ENCODE peak calls at places on chromosome 6, in four cellular contexts. F is H1, A is HepG2, K is GM12878. Z is an unnamed sample.
A peak's percentile ranks its signal among the peaks of the same experiment; 100 is the strongest.

GRCh38 chr6:160940197-160940596 is 51.4 kb upstream of the MAP3K4 start:
- DNase-seq in F (no peak), A (no peak), K (no peak), Z (no peak)

GRCh38 chr6:146543940-146544661 is 468 bp downstream of the RAB32 start:
- DNase-seq in F (peak; percentile 65), A (peak; percentile 74), K (no peak), Z (no peak)

GRCh38 chr6:162973975-162974374 is 246.2 kb downstream of the PACRG start:
- DNase-seq in F (no peak), A (no peak), K (no peak), Z (no peak)

GRCh38 chr6:111583986-111584385 is 21.7 kb downstream of the TRAF3IP2 start:
- DNase-seq in F (no peak), A (no peak), K (no peak), Z (no peak)

GRCh38 chr6:37630281-37630799 is 67.3 kb downstream of the MDGA1 start:
- DNase-seq in F (no peak), A (peak; percentile 13), K (no peak), Z (no peak)

GRCh38 chr6:82951389-82951788 is 114.3 kb downstream of the UBE3D start:
- DNase-seq in F (no peak), A (no peak), K (no peak), Z (no peak)

GRCh38 chr6:37731888-37732287 is 34.2 kb upstream of the MDGA1 start:
- DNase-seq in F (no peak), A (no peak), K (peak; percentile 39), Z (no peak)

GRCh38 chr6:119326291-119327005 is 23.1 kb downstream of the MAN1A1 start:
- DNase-seq in F (no peak), A (no peak), K (no peak), Z (no peak)

GRCh38 chr6:148611213-148611612 is 135.6 kb upstream of the UST start:
- DNase-seq in F (no peak), A (no peak), K (no peak), Z (no peak)

GRCh38 chr6:12523726-12524125 is 192.8 kb upstream of the PHACTR1 start:
- DNase-seq in F (no peak), A (no peak), K (no peak), Z (no peak)

GRCh38 chr6:16369989-16370388 is 131.6 kb downstream of the GMPR start:
- DNase-seq in F (no peak), A (no peak), K (no peak), Z (peak; percentile 71)

GRCh38 chr6:39686980-39687379 is 38.2 kb downstream of the KIF6 start:
- DNase-seq in F (no peak), A (no peak), K (no peak), Z (no peak)

GRCh38 chr6:149045404-149045803 is 272.1 kb upstream of the TAB2 start:
- DNase-seq in F (no peak), A (peak; percentile 33), K (no peak), Z (no peak)

GRCh38 chr6:55536579-55536978 is 42.4 kb downstream of the HMGCLL1 start:
- DNase-seq in F (no peak), A (no peak), K (no peak), Z (no peak)

GRCh38 chr6:159908535-159908934 is 17.7 kb downstream of the MAS1 start:
- DNase-seq in F (no peak), A (no peak), K (no peak), Z (no peak)

GRCh38 chr6:75602897-75603395 is 1.3 kb downstream of the SENP6 start:
- DNase-seq in F (no peak), A (no peak), K (no peak), Z (no peak)

GRCh38 chr6:52937908-52938307 is 28.4 kb upstream of the GSTA3 start:
- DNase-seq in F (no peak), A (no peak), K (no peak), Z (no peak)

GRCh38 chr6:32085759-32086458 is 23.2 kb downstream of the TNXB start:
- DNase-seq in F (no peak), A (no peak), K (no peak), Z (peak; percentile 63)

GRCh38 chr6:26555505-26556262 is 17.5 kb downstream of the HMGN4 start:
- DNase-seq in F (peak; percentile 75), A (no peak), K (no peak), Z (no peak)

GRCh38 chr6:20866940-20867630 is 332.8 kb downstream of the CDKAL1 start:
- DNase-seq in F (no peak), A (no peak), K (no peak), Z (no peak)

GRCh38 chr6:109165392-109165964 is 70.2 kb downstream of the CEP57L1 start:
- DNase-seq in F (no peak), A (peak; percentile 41), K (no peak), Z (no peak)

GRCh38 chr6:6998194-6998569 is 109.6 kb upstream of the RREB1 start:
- DNase-seq in F (no peak), A (no peak), K (no peak), Z (no peak)

GRCh38 chr6:163897030-163897429 is 482.5 kb downstream of the QKI start:
- DNase-seq in F (no peak), A (no peak), K (no peak), Z (no peak)

GRCh38 chr6:135280375-135281136 is 99.4 kb downstream of the MYB start:
- DNase-seq in F (peak; percentile 11), A (no peak), K (no peak), Z (peak; percentile 27)

GRCh38 chr6:74731921-74732320 is 473.9 kb downstream of the COL12A1 start:
- DNase-seq in F (no peak), A (no peak), K (no peak), Z (no peak)

GRCh38 chr6:111657146-111657545 is 51.5 kb upstream of the TRAF3IP2 start:
- DNase-seq in F (no peak), A (peak; percentile 80), K (no peak), Z (no peak)

GRCh38 chr6:127069659-127070279 is 48.7 kb upstream of the RSPO3 start:
- DNase-seq in F (no peak), A (peak; percentile 39), K (no peak), Z (peak; percentile 8)

GRCh38 chr6:70112686-70113570 is 190.0 kb downstream of the COL9A1 start:
- DNase-seq in F (no peak), A (no peak), K (no peak), Z (no peak)

GRCh38 chr6:86107985-86108384 is 465.3 kb upstream of the SYNCRIP start:
- DNase-seq in F (no peak), A (no peak), K (no peak), Z (no peak)

GRCh38 chr6:167130712-167131684 is 8.1 kb downstream of the CCR6 start:
- DNase-seq in F (no peak), A (peak; percentile 89), K (no peak), Z (no peak)

GRCh38 chr6:100506651-100507050 is 41.9 kb upstream of the SIM1 start:
- DNase-seq in F (no peak), A (no peak), K (no peak), Z (no peak)

GRCh38 chr6:147201885-147202515 is 2.2 kb upstream of the STXBP5 start:
- DNase-seq in F (no peak), A (peak; percentile 59), K (no peak), Z (peak; percentile 42)

GRCh38 chr6:134683783-134684765 is 265.8 kb downstream of the ALDH8A1 start:
- DNase-seq in F (no peak), A (no peak), K (no peak), Z (no peak)

GRCh38 chr6:39934060-39934757 is at the start of gene MOCS1:
- DNase-seq in F (peak; percentile 85), A (peak; percentile 70), K (no peak), Z (peak; percentile 93)

DNA sequence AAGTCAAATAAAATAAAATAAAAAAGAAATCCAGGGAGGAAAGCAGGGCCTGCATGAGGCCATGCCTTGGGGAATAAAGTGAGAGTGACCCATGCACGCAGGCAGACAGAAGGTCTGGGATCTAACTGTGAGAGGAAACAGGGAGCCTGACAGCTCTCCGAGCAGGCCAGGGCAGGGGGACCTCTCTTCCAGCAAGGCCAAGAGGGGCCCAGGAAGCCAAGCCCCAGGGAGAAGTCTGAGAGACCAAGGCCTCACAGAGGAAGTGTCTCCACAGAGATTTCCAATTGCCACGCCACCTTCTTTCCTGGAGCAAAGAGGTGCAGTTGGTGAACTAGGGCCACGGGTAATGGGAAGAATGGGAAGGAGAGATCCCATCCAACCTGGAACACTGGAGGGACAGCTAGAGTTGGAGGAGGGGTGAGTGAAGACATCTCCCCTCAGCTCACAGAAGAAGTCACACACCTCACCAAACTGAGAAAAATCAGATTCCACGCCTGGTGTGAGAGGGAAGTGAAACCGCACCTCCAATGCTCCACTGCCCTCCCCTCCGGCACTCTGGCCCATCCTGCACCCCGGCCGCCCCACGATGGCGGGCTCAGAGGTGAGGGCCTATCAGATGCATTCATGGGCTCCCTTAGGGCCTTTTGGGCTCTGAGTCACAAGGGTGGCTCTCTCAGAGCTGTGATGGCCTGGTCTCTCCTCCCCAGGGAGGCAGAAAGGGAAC is 25.1 kb upstream of the TAF8 start:
- DNase-seq in F (no peak), A (no peak), K (peak; percentile 82), Z (no peak)
- TF ChIP-seq TCF12 in F (no peak), A (no peak), K (no peak), Z (no peak)

DNA sequence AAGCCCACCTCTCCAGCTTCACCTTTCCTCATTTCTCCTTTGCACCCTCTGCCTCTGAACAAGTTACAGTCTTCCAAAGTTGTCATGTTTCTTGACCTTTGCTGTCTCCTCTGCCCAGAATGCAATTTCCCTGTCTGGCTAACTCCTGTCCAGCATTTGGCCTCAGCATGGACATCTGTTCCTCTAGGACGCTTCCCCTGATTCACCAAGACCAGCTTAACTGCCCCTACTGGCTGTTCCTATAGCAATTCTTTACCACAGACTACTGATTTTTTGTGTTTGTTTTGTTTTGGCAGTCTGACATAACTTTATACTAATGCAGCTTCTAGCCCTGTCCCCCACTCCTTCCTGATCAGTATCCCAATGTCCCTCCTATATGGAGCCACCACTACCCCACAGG is 13.4 kb downstream of the GNL1 start:
- DNase-seq in F (no peak), A (no peak), K (no peak), Z (no peak)
- TF ChIP-seq TCF12 in F (no peak), A (no peak), K (no peak), Z (no peak)

DNA sequence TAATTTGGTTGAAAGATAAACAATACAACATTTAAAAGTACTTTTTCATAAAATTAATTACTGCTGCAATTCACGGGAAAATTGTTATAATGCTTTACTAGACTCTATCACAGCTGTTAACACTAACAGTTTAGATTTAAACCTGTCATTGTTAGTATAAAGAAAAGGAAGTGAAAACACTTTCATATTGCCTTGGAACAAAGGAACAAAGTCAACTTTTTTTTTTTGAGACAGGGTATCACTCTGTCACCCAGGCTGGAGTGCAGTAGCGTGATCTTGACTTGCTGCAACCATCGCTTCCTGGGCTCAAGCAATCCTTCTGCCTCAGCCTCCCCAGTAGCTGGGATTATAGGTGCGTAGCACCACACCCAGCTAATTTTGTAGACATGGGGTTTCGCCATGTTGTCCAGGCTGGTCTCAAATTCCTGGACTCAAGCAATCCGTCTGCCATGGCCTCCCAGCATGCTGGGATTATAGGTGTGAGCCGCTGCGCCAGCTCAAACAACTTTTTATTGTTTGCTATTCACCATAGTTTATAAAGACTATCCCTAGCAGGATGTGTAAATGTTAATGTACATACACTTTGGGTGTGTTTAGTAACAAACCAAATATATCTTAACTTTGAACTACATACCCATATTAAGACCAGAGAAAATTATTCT is 22.1 kb downstream of the SLC35A1 start:
- DNase-seq in F (no peak), A (no peak), K (no peak), Z (no peak)
- TF ChIP-seq TCF12 in F (no peak), A (no peak), K (no peak), Z (no peak)

GRCh38 chr6:35719830-35720733 is 16.8 kb upstream of the ARMC12 start:
- DNase-seq in F (peak; percentile 69), A (no peak), K (peak; percentile 70), Z (peak; percentile 63)
- TF ChIP-seq TCF12 in F (no peak), A (no peak), K (peak; percentile 82), Z (no peak)